ENCODE peak calls at places on chromosomes 2 and 18, in five cellular contexts. O is HFF-Myc; U is naive thymus-derived CD4-positive, alpha-beta T cell; X is mammary epithelial cell; S is Ammon's horn. K is an unnamed sample.
A peak's percentile ranks its signal among the peaks of the same experiment; 100 is the strongest.

GRCh38 chr2:227614246-227614645 is 394 bp downstream of the SCYGR3 start:
- DNase-seq in O (no peak), X (no peak), S (no peak), U (no peak), K (no peak)

GRCh38 chr18:8499810-8500663 is 109.2 kb upstream of the RAB12 start:
- DNase-seq in S (no peak), X (no peak), U (no peak), O (no peak), K (no peak)

GRCh38 chr2:72934683-72935610 is 17.6 kb downstream of the EMX1 start:
- DNase-seq in X (peak; percentile 82), U (no peak), S (no peak), O (no peak), K (no peak)

GRCh38 chr2:69634197-69634821 is 9.2 kb downstream of the AAK1 start:
- DNase-seq in U (no peak), X (no peak), S (no peak), O (no peak), K (no peak)

GRCh38 chr2:96526615-96527014 is 9.9 kb upstream of the ARID5A start:
- DNase-seq in S (no peak), X (no peak), O (no peak), U (no peak), K (no peak)

GRCh38 chr2:85410584-85411404 is 628 bp upstream of the CAPG start:
- DNase-seq in S (no peak), U (no peak), X (peak; percentile 21), O (no peak), K (no peak)

GRCh38 chr2:10340593-10340975 is 37.9 kb downstream of the HPCAL1 start:
- DNase-seq in O (no peak), X (no peak), S (no peak), U (no peak), K (no peak)

GRCh38 chr2:230914886-230915285 is 10.2 kb downstream of the GPR55 start:
- DNase-seq in S (no peak), X (no peak), U (no peak), O (no peak), K (no peak)

GRCh38 chr2:119706196-119706595 is 27.2 kb downstream of the TMEM177 start:
- DNase-seq in U (no peak), S (no peak), O (no peak), X (no peak), K (no peak)

GRCh38 chr2:96533292-96534073 is 3.1 kb upstream of the ARID5A start:
- DNase-seq in S (peak; percentile 65), O (no peak), U (no peak), X (peak; percentile 45), K (no peak)

GRCh38 chr18:63135101-63135500 is 184.5 kb downstream of the BCL2 start:
- DNase-seq in S (no peak), O (no peak), U (no peak), X (no peak), K (no peak)

GRCh38 chr2:231052494-231053451 is 3.9 kb upstream of the PSMD1 start:
- DNase-seq in X (peak; percentile 77), U (peak; percentile 81), O (peak; percentile 39), S (peak; percentile 91), K (peak; percentile 30)

GRCh38 chr2:230067990-230068657 is 600 bp downstream of the SLC16A14 start:
- DNase-seq in O (no peak), X (peak; percentile 34), U (peak; percentile 38), S (peak; percentile 59), K (no peak)